ENCODE peak calls at places on chromosomes 7 and 10, in seven cellular contexts. Q, X, W, Z, Y, E and K are unnamed samples.

GRCh38 chr7:22343612-22344011 is 13.3 kb downstream of the RAPGEF5 start:
- DNase-seq in E (no peak), X (no peak), Z (no peak), Y (no peak), Q (no peak), W (no peak), K (no peak)

GRCh38 chr7:137393570-137393969 is 50.0 kb upstream of the PTN start:
- DNase-seq in E (no peak), Y (no peak), W (no peak), Z (no peak), Q (no peak), X (no peak), K (no peak)

GRCh38 chr10:93899109-93899508 is 5.3 kb downstream of the SLC35G1 start:
- DNase-seq in X (no peak), Y (no peak), W (no peak), Z (no peak), Q (no peak), E (no peak), K (no peak)

GRCh38 chr7:156947120-156947843 is 2.2 kb upstream of the NOM1 start:
- DNase-seq in Z (no peak), E (no peak), X (no peak), W (no peak), Y (no peak), Q (no peak), K (no peak)

GRCh38 chr7:7662527-7662926 is 22.0 kb downstream of the UMAD1 start:
- DNase-seq in E (no peak), W (peak), Z (no peak), Q (no peak), X (no peak), Y (peak), K (peak)

GRCh38 chr10:131724891-131725735 is 175.7 kb upstream of the PPP2R2D start:
- DNase-seq in Y (no peak), Z (peak), X (no peak), W (no peak), Q (no peak), E (no peak), K (no peak)

GRCh38 chr7:91690541-91690940 is 190.0 kb downstream of the MTERF1 start:
- DNase-seq in Q (no peak), W (no peak), X (no peak), Y (no peak), E (no peak), Z (no peak), K (no peak)

GRCh38 chr10:29554660-29555059 is 80.1 kb downstream of the SVIL start:
- DNase-seq in Y (peak), Z (no peak), W (peak), Q (no peak), E (no peak), X (no peak), K (peak)

GRCh38 chr10:102775973-102776669 is 32.4 kb downstream of the WBP1L start:
- DNase-seq in E (peak), Y (peak), W (peak), Q (no peak), Z (no peak), X (no peak), K (peak)

GRCh38 chr10:62045765-62046521 is 144.4 kb downstream of the ARID5B start:
- DNase-seq in W (peak), Q (peak), X (peak), E (peak), Z (no peak), Y (peak), K (peak)

GRCh38 chr7:77537595-77538185 is 595 bp downstream of the PTPN12 start:
- DNase-seq in X (peak), Z (peak), W (peak), E (peak), Q (no peak), Y (no peak), K (peak)

GRCh38 chr7:4610768-4611467 is 71.2 kb upstream of the FOXK1 start:
- DNase-seq in Z (peak), E (peak), Q (no peak), Y (peak), W (peak), X (peak), K (peak)

GRCh38 chr10:16626697-16627096 is 105.0 kb upstream of the C1QL3 start:
- DNase-seq in W (no peak), Q (no peak), X (no peak), Y (no peak), Z (no peak), E (no peak), K (peak)

GRCh38 chr7:3639253-3639652 is 338.2 kb downstream of the SDK1 start:
- DNase-seq in Z (no peak), E (no peak), Q (no peak), Y (no peak), X (no peak), W (no peak), K (no peak)

GRCh38 chr10:101759354-101760247 is 16.3 kb downstream of the FGF8 start:
- DNase-seq in W (no peak), Q (no peak), E (no peak), X (no peak), Y (no peak), Z (peak), K (no peak)

GRCh38 chr10:60140681-60141632 is 234.6 kb upstream of the CCDC6 start:
- DNase-seq in Q (no peak), Z (no peak), X (no peak), Y (peak), W (no peak), E (peak), K (peak)

GRCh38 chr7:68476966-68477365 is 1121.3 kb upstream of the AUTS2 start:
- DNase-seq in X (no peak), Q (no peak), Y (no peak), Z (no peak), W (no peak), E (no peak), K (no peak)

GRCh38 chr7:6433814-6434630 is 13.7 kb downstream of the DAGLB start:
- DNase-seq in E (no peak), Z (no peak), Y (no peak), W (no peak), Q (no peak), X (no peak), K (no peak)

GRCh38 chr7:494906-495305 is 24.7 kb downstream of the PDGFA start:
- DNase-seq in Q (no peak), W (no peak), Z (peak), Y (no peak), E (no peak), X (no peak), K (no peak)

GRCh38 chr7:117674617-117675016 is 194.8 kb downstream of the CFTR start:
- DNase-seq in Q (no peak), Z (no peak), E (no peak), Y (no peak), W (no peak), X (no peak), K (no peak)

GRCh38 chr10:130053561-130053960 is 57.1 kb downstream of the C10orf143 start:
- DNase-seq in Y (no peak), W (no peak), Q (no peak), Z (no peak), X (no peak), E (no peak), K (no peak)

GRCh38 chr7:79304711-79305110 is 148.8 kb downstream of the MAGI2 start:
- DNase-seq in Z (no peak), Y (no peak), X (no peak), W (no peak), E (no peak), Q (no peak), K (no peak)

GRCh38 chr7:123571684-123572083 is 14.1 kb upstream of the NDUFA5 start:
- DNase-seq in Q (no peak), W (peak), E (peak), X (no peak), Z (no peak), Y (peak), K (peak)

GRCh38 chr7:98831641-98832221 is 38.1 kb downstream of the TMEM130 start:
- DNase-seq in Y (peak), E (no peak), Q (no peak), Z (no peak), X (peak), W (peak), K (peak)

GRCh38 chr10:3944591-3944990 is 159.6 kb upstream of the KLF6 start:
- DNase-seq in E (no peak), Q (no peak), W (no peak), X (no peak), Z (no peak), Y (no peak), K (no peak)
- H3K4me3 ChIP-seq in E (no peak), Q (no peak), W (no peak), X (no peak), Z (no peak), Y (no peak), K (no peak)

GRCh38 chr7:44491229-44491628 is 771 bp upstream of the NUDCD3 start:
- DNase-seq in Z (no peak), X (no peak), Q (no peak), E (no peak), Y (no peak), W (no peak), K (no peak)

GRCh38 chr7:44488955-44489354 is 1.5 kb downstream of the NUDCD3 start:
- DNase-seq in W (no peak), Q (no peak), Z (no peak), X (no peak), Y (no peak), E (no peak), K (no peak)

GRCh38 chr7:44486693-44487092 is 3.8 kb downstream of the NUDCD3 start:
- DNase-seq in Y (peak), E (peak), Z (no peak), X (no peak), Q (no peak), W (no peak), K (peak)

GRCh38 chr7:44489955-44490350 is 505 bp downstream of the NUDCD3 start:
- DNase-seq in W (peak), Q (no peak), Z (no peak), Y (peak), E (peak), X (peak), K (no peak)

DNA sequence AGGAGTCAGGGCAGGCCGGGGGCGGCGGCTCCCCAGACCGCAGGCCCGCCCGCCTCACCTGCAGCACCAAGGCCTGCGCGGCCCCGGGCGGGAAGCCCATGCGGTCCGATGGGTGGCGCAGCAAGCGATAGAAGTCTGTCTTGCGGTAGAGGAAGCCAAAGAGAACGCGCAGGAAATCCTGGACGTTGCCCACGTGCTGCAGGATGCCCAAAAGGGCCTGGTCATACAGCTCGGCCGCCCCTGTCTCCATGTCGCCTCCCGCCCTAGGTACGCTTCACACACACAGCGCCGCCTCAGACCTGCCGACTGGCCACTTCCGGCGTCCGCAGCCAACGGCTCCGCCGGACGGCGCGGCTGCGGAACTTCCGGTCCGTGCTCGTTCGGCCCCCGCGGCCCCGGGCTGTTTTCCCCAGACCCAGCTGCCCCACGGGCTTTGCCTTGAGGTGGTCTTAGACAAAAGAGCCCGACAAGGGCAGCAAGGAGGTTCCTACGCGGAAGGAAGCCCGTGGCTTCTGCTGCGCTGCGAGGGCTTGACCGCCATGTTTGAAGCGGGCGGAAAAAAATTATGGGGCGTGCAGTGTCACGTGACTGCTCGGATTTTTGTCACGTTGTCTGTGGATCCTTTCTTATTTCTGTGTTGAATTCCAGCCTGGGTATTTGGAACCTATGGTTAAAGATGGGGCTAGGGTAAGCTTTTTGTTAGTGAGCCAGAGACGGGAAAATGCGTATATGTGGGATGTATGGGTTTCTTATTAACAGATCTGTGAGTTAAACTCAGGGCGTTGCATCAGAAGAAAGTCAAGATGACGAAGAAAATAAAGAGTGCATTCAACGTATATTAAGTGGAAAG is at the start of gene NUDCD3:
- DNase-seq in Q (no peak), Z (peak), X (peak), E (peak), W (peak), Y (peak), K (peak)
- TF ChIP-seq CTCF in Q (peak), Z (no peak), X (no peak), E (peak), W (peak), Y (peak), K (peak)

DNA sequence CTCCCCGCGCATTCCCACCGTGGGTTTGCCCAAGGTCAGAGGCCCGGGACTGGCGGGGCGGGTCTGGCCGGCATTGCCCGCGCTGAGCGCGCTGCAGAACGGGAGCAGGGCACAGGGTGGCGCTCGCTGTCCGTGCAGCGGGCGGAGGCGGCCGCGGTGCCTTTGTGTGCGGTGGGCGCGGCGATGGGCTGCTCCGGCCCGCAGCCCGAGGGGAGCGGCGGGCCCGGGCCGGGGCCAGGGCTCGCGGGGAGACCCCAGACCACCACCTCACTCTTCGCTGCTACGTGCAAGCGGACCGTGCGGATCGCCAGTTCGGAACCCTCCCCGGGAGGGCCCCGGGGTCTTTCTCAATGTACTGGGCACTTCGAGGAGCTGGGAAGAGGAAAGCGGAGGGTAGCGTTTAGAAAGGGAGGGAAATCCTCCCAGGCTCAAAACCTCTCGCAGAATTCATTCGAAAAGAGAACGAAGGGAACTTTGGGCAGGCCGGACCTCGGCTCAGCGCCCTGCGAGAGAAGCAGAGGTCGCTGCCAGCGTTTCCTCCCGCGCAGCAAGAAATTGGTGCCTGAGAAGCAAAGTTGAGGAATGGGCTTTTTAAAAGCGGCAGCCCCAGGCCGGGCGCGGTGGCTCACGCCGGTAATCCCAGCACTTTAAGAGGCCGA is 8.5 kb downstream of the SP8 start:
- DNase-seq in E (no peak), X (no peak), Z (peak), Q (no peak), Y (no peak), W (no peak), K (peak)
- H3K4me3 ChIP-seq in E (peak), X (no peak), Z (peak), Q (peak), Y (peak), W (peak), K (peak)

GRCh38 chr7:33043875-33044718 is 18.5 kb downstream of the NT5C3A start:
- DNase-seq in Z (no peak), E (peak), Q (no peak), X (no peak), Y (no peak), W (no peak), K (no peak)
- TF ChIP-seq CTCF in Z (no peak), E (peak), Q (no peak), X (no peak), Y (no peak), W (no peak), K (no peak)

GRCh38 chr10:35992107-35992506 is 350.0 kb upstream of the FZD8 start:
- DNase-seq in X (no peak), W (no peak), Z (no peak), Y (no peak), E (no peak), Q (no peak), K (no peak)

GRCh38 chr10:35986756-35987467 is 344.8 kb upstream of the FZD8 start:
- DNase-seq in W (no peak), X (no peak), Z (no peak), E (no peak), Q (no peak), Y (no peak), K (peak)
- H3K4me3 ChIP-seq in W (no peak), X (no peak), Z (no peak), E (no peak), Q (no peak), Y (no peak), K (no peak)

GRCh38 chr7:24591152-24591551 is 17.9 kb downstream of the PALS2 start:
- DNase-seq in E (no peak), W (no peak), Y (no peak), Q (no peak), Z (no peak), X (peak), K (no peak)
- TF ChIP-seq CTCF in E (no peak), W (peak), Y (no peak), Q (no peak), Z (no peak), X (peak), K (peak)

GRCh38 chr7:51316262-51316665 is 345 bp downstream of the COBL start:
- DNase-seq in W (no peak), X (no peak), Q (no peak), Z (no peak), E (no peak), Y (no peak), K (no peak)
- H3K4me3 ChIP-seq in W (peak), X (no peak), Q (no peak), Z (peak), E (peak), Y (no peak), K (no peak)

GRCh38 chr10:98852686-98853085 is 383.0 kb downstream of the HPSE2 start:
- DNase-seq in X (peak), E (no peak), W (no peak), Q (no peak), Z (no peak), Y (peak), K (no peak)
- TF ChIP-seq CTCF in X (no peak), E (no peak), W (no peak), Q (no peak), Z (no peak), Y (no peak), K (no peak)

DNA sequence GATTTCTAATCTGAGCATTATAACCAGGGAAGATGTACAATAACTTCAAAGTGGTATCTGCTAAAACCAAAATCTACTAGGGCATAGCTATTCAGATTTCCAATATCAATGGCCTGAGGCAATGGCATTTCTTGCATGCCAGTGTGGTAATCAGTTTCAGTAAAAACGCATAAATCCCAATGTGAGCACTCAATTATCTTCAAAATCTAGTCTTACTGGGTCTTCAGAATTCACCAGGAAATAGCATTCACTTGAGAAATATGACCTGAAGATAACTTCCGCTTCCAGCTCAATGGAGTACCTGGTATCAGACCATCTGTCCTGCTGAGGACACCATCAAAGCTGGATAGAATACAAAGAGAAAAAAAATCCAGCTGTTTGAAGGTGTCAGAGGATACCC is 72.4 kb downstream of the TRIL start:
- DNase-seq in Q (no peak), Y (no peak), W (no peak), E (no peak), X (no peak), Z (no peak), K (no peak)
- H3K4me3 ChIP-seq in Q (no peak), Y (no peak), W (no peak), E (no peak), X (no peak), Z (no peak), K (no peak)

GRCh38 chr7:158312789-158313188 is 274.8 kb downstream of the PTPRN2 start:
- DNase-seq in Y (no peak), W (no peak), Z (no peak), Q (no peak), X (no peak), E (no peak), K (no peak)
- TF ChIP-seq CTCF in Y (no peak), W (no peak), Z (no peak), Q (no peak), X (no peak), E (no peak), K (no peak)